ENCODE peak calls at places on chromosomes 1 and 21, in eight cellular contexts. One of them, this sample, is unnamed.

GRCh38 chr21:33199516-33200217 is 30.1 kb upstream of the IFNAR2 start:
- DNase-seq in stomach: peak; percentile 83
- DNase-seq in IMR-90: peak; percentile 95
- DNase-seq in left ventricle myocardium inferior: peak; percentile 34
- DNase-seq in nephron progenitor cell: peak; percentile 64
- DNase-seq in HFFc6: peak; percentile 88
- DNase-seq in foreskin fibroblast: peak; percentile 86
- DNase-seq in astrocyte of the cerebellum: peak; percentile 94
- DNase-seq in this sample: peak; percentile 74

GRCh38 chr1:203491664-203492485 is 2.1 kb upstream of the OPTC start:
- DNase-seq in astrocyte of the cerebellum: no peak
- DNase-seq in stomach: no peak
- DNase-seq in IMR-90: no peak
- DNase-seq in nephron progenitor cell: no peak
- DNase-seq in HFFc6: no peak
- DNase-seq in foreskin fibroblast: no peak
- DNase-seq in left ventricle myocardium inferior: no peak
- DNase-seq in this sample: no peak

GRCh38 chr1:11804666-11805453 is 904 bp downstream of the MTHFR start:
- DNase-seq in nephron progenitor cell: no peak
- DNase-seq in foreskin fibroblast: peak; percentile 58
- DNase-seq in astrocyte of the cerebellum: no peak
- DNase-seq in IMR-90: peak; percentile 56
- DNase-seq in left ventricle myocardium inferior: peak; percentile 68
- DNase-seq in HFFc6: no peak
- DNase-seq in stomach: peak; percentile 66
- DNase-seq in this sample: peak; percentile 59

GRCh38 chr1:161855260-161855659 is 89.1 kb downstream of the ATF6 start:
- DNase-seq in HFFc6: no peak
- DNase-seq in left ventricle myocardium inferior: no peak
- DNase-seq in astrocyte of the cerebellum: no peak
- DNase-seq in foreskin fibroblast: no peak
- DNase-seq in nephron progenitor cell: no peak
- DNase-seq in stomach: no peak
- DNase-seq in IMR-90: no peak
- DNase-seq in this sample: no peak

GRCh38 chr1:116446686-116447085 is 73.6 kb downstream of the ATP1A1 start:
- DNase-seq in astrocyte of the cerebellum: no peak
- DNase-seq in left ventricle myocardium inferior: no peak
- DNase-seq in HFFc6: no peak
- DNase-seq in stomach: no peak
- DNase-seq in foreskin fibroblast: no peak
- DNase-seq in IMR-90: no peak
- DNase-seq in nephron progenitor cell: no peak
- DNase-seq in this sample: no peak

GRCh38 chr1:182890927-182891610 is 51.9 kb downstream of the DHX9 start:
- DNase-seq in foreskin fibroblast: no peak
- DNase-seq in HFFc6: no peak
- DNase-seq in left ventricle myocardium inferior: no peak
- DNase-seq in stomach: peak; percentile 73
- DNase-seq in astrocyte of the cerebellum: no peak
- DNase-seq in nephron progenitor cell: no peak
- DNase-seq in IMR-90: no peak
- DNase-seq in this sample: no peak

GRCh38 chr1:152461544-152461943 is 47.5 kb upstream of the CRNN start:
- DNase-seq in astrocyte of the cerebellum: peak; percentile 5
- DNase-seq in HFFc6: peak; percentile 66
- DNase-seq in IMR-90: peak; percentile 38
- DNase-seq in left ventricle myocardium inferior: peak; percentile 18
- DNase-seq in foreskin fibroblast: peak; percentile 7
- DNase-seq in nephron progenitor cell: peak; percentile 11
- DNase-seq in stomach: peak; percentile 45
- DNase-seq in this sample: peak; percentile 44

GRCh38 chr1:185960377-185961151 is 226.4 kb downstream of the HMCN1 start:
- DNase-seq in stomach: no peak
- DNase-seq in nephron progenitor cell: no peak
- DNase-seq in left ventricle myocardium inferior: peak; percentile 73
- DNase-seq in IMR-90: peak; percentile 7
- DNase-seq in astrocyte of the cerebellum: no peak
- DNase-seq in foreskin fibroblast: peak; percentile 35
- DNase-seq in HFFc6: no peak
- DNase-seq in this sample: no peak

GRCh38 chr1:31981976-31982375 is 31.7 kb upstream of the KHDRBS1 start:
- DNase-seq in nephron progenitor cell: no peak
- DNase-seq in left ventricle myocardium inferior: no peak
- DNase-seq in astrocyte of the cerebellum: no peak
- DNase-seq in stomach: no peak
- DNase-seq in foreskin fibroblast: no peak
- DNase-seq in HFFc6: no peak
- DNase-seq in IMR-90: no peak
- DNase-seq in this sample: no peak

GRCh38 chr1:41805771-41806471 is 112.8 kb downstream of the HIVEP3 start:
- DNase-seq in astrocyte of the cerebellum: no peak
- DNase-seq in nephron progenitor cell: no peak
- DNase-seq in IMR-90: no peak
- DNase-seq in left ventricle myocardium inferior: no peak
- DNase-seq in HFFc6: no peak
- DNase-seq in stomach: no peak
- DNase-seq in foreskin fibroblast: no peak
- DNase-seq in this sample: no peak

GRCh38 chr21:40120944-40121575 is 253.8 kb downstream of the PCP4 start:
- DNase-seq in foreskin fibroblast: no peak
- DNase-seq in nephron progenitor cell: no peak
- DNase-seq in left ventricle myocardium inferior: no peak
- DNase-seq in IMR-90: peak; percentile 1
- DNase-seq in HFFc6: peak; percentile 4
- DNase-seq in astrocyte of the cerebellum: peak; percentile 34
- DNase-seq in stomach: no peak
- DNase-seq in this sample: no peak

GRCh38 chr1:231583376-231583775 is 43.2 kb upstream of the DISC1 start:
- DNase-seq in HFFc6: no peak
- DNase-seq in astrocyte of the cerebellum: no peak
- DNase-seq in foreskin fibroblast: no peak
- DNase-seq in IMR-90: no peak
- DNase-seq in nephron progenitor cell: no peak
- DNase-seq in left ventricle myocardium inferior: no peak
- DNase-seq in stomach: no peak
- DNase-seq in this sample: no peak

GRCh38 chr1:212754715-212755114 is 36.9 kb downstream of the NSL1 start:
- DNase-seq in left ventricle myocardium inferior: no peak
- DNase-seq in stomach: no peak
- DNase-seq in IMR-90: no peak
- DNase-seq in nephron progenitor cell: no peak
- DNase-seq in astrocyte of the cerebellum: no peak
- DNase-seq in foreskin fibroblast: no peak
- DNase-seq in HFFc6: no peak
- DNase-seq in this sample: no peak

GRCh38 chr1:174051956-174052355 is 29.8 kb upstream of the RC3H1 start:
- DNase-seq in nephron progenitor cell: no peak
- DNase-seq in astrocyte of the cerebellum: no peak
- DNase-seq in HFFc6: no peak
- DNase-seq in left ventricle myocardium inferior: no peak
- DNase-seq in IMR-90: no peak
- DNase-seq in foreskin fibroblast: no peak
- DNase-seq in stomach: no peak
- DNase-seq in this sample: no peak

GRCh38 chr21:35622612-35623011 is 437.7 kb downstream of the SETD4 start:
- DNase-seq in IMR-90: no peak
- DNase-seq in stomach: no peak
- DNase-seq in nephron progenitor cell: no peak
- DNase-seq in HFFc6: no peak
- DNase-seq in left ventricle myocardium inferior: no peak
- DNase-seq in astrocyte of the cerebellum: no peak
- DNase-seq in foreskin fibroblast: no peak
- DNase-seq in this sample: no peak

GRCh38 chr1:212701910-212702309 is 2.3 kb upstream of the BATF3 start:
- DNase-seq in astrocyte of the cerebellum: no peak
- DNase-seq in stomach: no peak
- DNase-seq in foreskin fibroblast: no peak
- DNase-seq in HFFc6: no peak
- DNase-seq in left ventricle myocardium inferior: no peak
- DNase-seq in IMR-90: no peak
- DNase-seq in nephron progenitor cell: no peak
- DNase-seq in this sample: no peak

GRCh38 chr21:28550057-28550825 is 442.4 kb downstream of the LTN1 start:
- DNase-seq in foreskin fibroblast: no peak
- DNase-seq in stomach: no peak
- DNase-seq in left ventricle myocardium inferior: no peak
- DNase-seq in astrocyte of the cerebellum: no peak
- DNase-seq in IMR-90: peak; percentile 11
- DNase-seq in nephron progenitor cell: no peak
- DNase-seq in HFFc6: peak; percentile 43
- DNase-seq in this sample: no peak

GRCh38 chr1:212485895-212486590 is 53.3 kb downstream of the NENF start:
- DNase-seq in HFFc6: peak; percentile 91
- DNase-seq in left ventricle myocardium inferior: no peak
- DNase-seq in stomach: peak; percentile 70
- DNase-seq in nephron progenitor cell: peak; percentile 23
- DNase-seq in IMR-90: peak; percentile 97
- DNase-seq in astrocyte of the cerebellum: peak; percentile 88
- DNase-seq in foreskin fibroblast: peak; percentile 62
- DNase-seq in this sample: no peak

GRCh38 chr1:25909062-25909461 is 2.8 kb upstream of the STMN1 start:
- DNase-seq in left ventricle myocardium inferior: no peak
- DNase-seq in foreskin fibroblast: no peak
- DNase-seq in IMR-90: no peak
- DNase-seq in HFFc6: no peak
- DNase-seq in stomach: no peak
- DNase-seq in nephron progenitor cell: no peak
- DNase-seq in astrocyte of the cerebellum: no peak
- DNase-seq in this sample: no peak

GRCh38 chr1:203682401-203683383 is 56.1 kb downstream of the ATP2B4 start:
- DNase-seq in astrocyte of the cerebellum: no peak
- DNase-seq in left ventricle myocardium inferior: no peak
- DNase-seq in foreskin fibroblast: no peak
- DNase-seq in IMR-90: peak; percentile 34
- DNase-seq in stomach: no peak
- DNase-seq in nephron progenitor cell: no peak
- DNase-seq in HFFc6: no peak
- DNase-seq in this sample: no peak

GRCh38 chr1:209609403-209610377 is 26.2 kb downstream of the CAMK1G start:
- DNase-seq in astrocyte of the cerebellum: no peak
- DNase-seq in nephron progenitor cell: no peak
- DNase-seq in IMR-90: no peak
- DNase-seq in stomach: no peak
- DNase-seq in left ventricle myocardium inferior: no peak
- DNase-seq in foreskin fibroblast: no peak
- DNase-seq in HFFc6: no peak
- DNase-seq in this sample: no peak

GRCh38 chr1:54324750-54325704 is 81.2 kb downstream of the SSBP3 start:
- DNase-seq in IMR-90: peak; percentile 24
- DNase-seq in left ventricle myocardium inferior: no peak
- DNase-seq in HFFc6: no peak
- DNase-seq in nephron progenitor cell: no peak
- DNase-seq in astrocyte of the cerebellum: no peak
- DNase-seq in foreskin fibroblast: no peak
- DNase-seq in stomach: no peak
- DNase-seq in this sample: no peak

GRCh38 chr1:54325705-54326461 is 80.3 kb downstream of the SSBP3 start:
- DNase-seq in nephron progenitor cell: no peak
- DNase-seq in HFFc6: no peak
- DNase-seq in foreskin fibroblast: no peak
- DNase-seq in stomach: no peak
- DNase-seq in left ventricle myocardium inferior: no peak
- DNase-seq in IMR-90: no peak
- DNase-seq in astrocyte of the cerebellum: no peak
- DNase-seq in this sample: no peak

GRCh38 chr1:54326577-54327385 is 79.4 kb downstream of the SSBP3 start:
- DNase-seq in stomach: no peak
- DNase-seq in IMR-90: peak; percentile 61
- DNase-seq in astrocyte of the cerebellum: no peak
- DNase-seq in nephron progenitor cell: no peak
- DNase-seq in HFFc6: no peak
- DNase-seq in left ventricle myocardium inferior: no peak
- DNase-seq in foreskin fibroblast: no peak
- DNase-seq in this sample: no peak

GRCh38 chr1:54324031-54324654 is 82.1 kb downstream of the SSBP3 start:
- DNase-seq in IMR-90: peak; percentile 19
- DNase-seq in stomach: no peak
- DNase-seq in left ventricle myocardium inferior: peak; percentile 43
- DNase-seq in HFFc6: no peak
- DNase-seq in astrocyte of the cerebellum: no peak
- DNase-seq in foreskin fibroblast: no peak
- DNase-seq in nephron progenitor cell: peak; percentile 35
- DNase-seq in this sample: no peak

DNA sequence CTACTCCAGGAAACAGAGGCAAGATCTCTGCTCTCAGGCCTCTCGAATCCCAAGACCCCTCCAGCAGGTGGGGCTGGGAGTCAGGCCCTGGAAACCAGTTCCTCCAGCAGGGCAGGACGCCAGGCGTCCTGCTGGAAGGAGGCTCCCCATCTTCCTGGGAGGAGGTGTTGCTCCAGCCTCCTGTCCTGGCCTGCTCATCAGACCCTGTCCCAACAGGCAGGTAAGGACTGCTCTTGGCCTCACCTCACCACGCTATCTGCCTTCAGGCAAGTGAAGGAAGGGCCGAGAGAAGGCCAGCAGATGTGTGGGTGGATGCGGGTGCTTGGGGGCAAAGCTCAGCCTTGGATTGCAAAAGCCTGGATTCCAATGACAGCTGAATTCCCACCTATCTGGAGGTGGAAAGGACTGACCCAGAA is 82.9 kb downstream of the SSBP3 start:
- DNase-seq in foreskin fibroblast: no peak
- DNase-seq in nephron progenitor cell: no peak
- DNase-seq in left ventricle myocardium inferior: no peak
- DNase-seq in HFFc6: no peak
- DNase-seq in stomach: peak; percentile 70
- DNase-seq in IMR-90: no peak
- DNase-seq in astrocyte of the cerebellum: no peak
- DNase-seq in this sample: no peak
- TF ChIP-seq CTCF in foreskin fibroblast: no peak
- TF ChIP-seq CTCF in nephron progenitor cell: no peak
- TF ChIP-seq CTCF in left ventricle myocardium inferior: peak; percentile 44
- TF ChIP-seq CTCF in HFFc6: no peak
- TF ChIP-seq CTCF in stomach: no peak
- TF ChIP-seq CTCF in IMR-90: no peak
- TF ChIP-seq CTCF in astrocyte of the cerebellum: peak; percentile 18
- TF ChIP-seq CTCF in this sample: no peak

GRCh38 chr1:215269955-215270354 is 187.4 kb downstream of the KCNK2 start:
- DNase-seq in stomach: no peak
- DNase-seq in HFFc6: no peak
- DNase-seq in IMR-90: no peak
- DNase-seq in left ventricle myocardium inferior: no peak
- DNase-seq in nephron progenitor cell: no peak
- DNase-seq in astrocyte of the cerebellum: no peak
- DNase-seq in foreskin fibroblast: no peak
- DNase-seq in this sample: no peak
- TF ChIP-seq CTCF in stomach: no peak
- TF ChIP-seq CTCF in HFFc6: no peak
- TF ChIP-seq CTCF in IMR-90: no peak
- TF ChIP-seq CTCF in left ventricle myocardium inferior: no peak
- TF ChIP-seq CTCF in nephron progenitor cell: no peak
- TF ChIP-seq CTCF in astrocyte of the cerebellum: peak; percentile 4
- TF ChIP-seq CTCF in foreskin fibroblast: no peak
- TF ChIP-seq CTCF in this sample: no peak

GRCh38 chr1:157770442-157771043 is 6.4 kb downstream of the FCRL2 start:
- DNase-seq in foreskin fibroblast: no peak
- DNase-seq in left ventricle myocardium inferior: no peak
- DNase-seq in IMR-90: peak; percentile 1
- DNase-seq in HFFc6: no peak
- DNase-seq in stomach: no peak
- DNase-seq in nephron progenitor cell: peak; percentile 9
- DNase-seq in astrocyte of the cerebellum: no peak
- DNase-seq in this sample: no peak
- TF ChIP-seq CTCF in foreskin fibroblast: peak; percentile 14
- TF ChIP-seq CTCF in left ventricle myocardium inferior: no peak
- TF ChIP-seq CTCF in IMR-90: peak; percentile 31
- TF ChIP-seq CTCF in HFFc6: no peak
- TF ChIP-seq CTCF in stomach: no peak
- TF ChIP-seq CTCF in nephron progenitor cell: peak; percentile 17
- TF ChIP-seq CTCF in astrocyte of the cerebellum: no peak
- TF ChIP-seq CTCF in this sample: peak; percentile 19

GRCh38 chr1:85230305-85230977 is 29.0 kb downstream of the C1orf52 start:
- DNase-seq in IMR-90: no peak
- DNase-seq in HFFc6: no peak
- DNase-seq in left ventricle myocardium inferior: no peak
- DNase-seq in astrocyte of the cerebellum: no peak
- DNase-seq in stomach: no peak
- DNase-seq in nephron progenitor cell: no peak
- DNase-seq in foreskin fibroblast: no peak
- DNase-seq in this sample: no peak
- TF ChIP-seq CTCF in IMR-90: peak; percentile 18
- TF ChIP-seq CTCF in HFFc6: peak; percentile 60
- TF ChIP-seq CTCF in left ventricle myocardium inferior: peak; percentile 26
- TF ChIP-seq CTCF in astrocyte of the cerebellum: peak; percentile 41
- TF ChIP-seq CTCF in stomach: no peak
- TF ChIP-seq CTCF in nephron progenitor cell: peak; percentile 12
- TF ChIP-seq CTCF in foreskin fibroblast: peak; percentile 21
- TF ChIP-seq CTCF in this sample: no peak